ENCODE peak calls at places on chromosome X, in six cellular contexts. One of them, this sample, is unnamed.
A peak's percentile ranks its signal among the peaks of the same experiment; 100 is the strongest.

GRCh38 chrX:30301203-30301602 is 8.0 kb downstream of the NR0B1 start:
- DNase-seq in stimulated activated CD4-positive, alpha-beta T cell treated with anti-CD3 and anti-CD28 coated beads, Interleukin-12 subunit alpha, Interleukin-12 subunit beta, amount 100 ng/mL, for 24 hours: no peak
- DNase-seq in occipital lobe: no peak
- DNase-seq in fibroblast of the aortic adventitia: no peak
- DNase-seq in hypothalamus: no peak
- DNase-seq in NCI-H1694: no peak
- DNase-seq in this sample: no peak

GRCh38 chrX:143058096-143058495 is 32.4 kb downstream of the SPANXN4 start:
- DNase-seq in stimulated activated CD4-positive, alpha-beta T cell treated with anti-CD3 and anti-CD28 coated beads, Interleukin-12 subunit alpha, Interleukin-12 subunit beta, amount 100 ng/mL, for 24 hours: no peak
- DNase-seq in fibroblast of the aortic adventitia: no peak
- DNase-seq in hypothalamus: no peak
- DNase-seq in occipital lobe: no peak
- DNase-seq in NCI-H1694: peak; percentile 84
- DNase-seq in this sample: no peak

GRCh38 chrX:29024813-29025342 is 437.6 kb downstream of the IL1RAPL1 start:
- DNase-seq in occipital lobe: no peak
- DNase-seq in fibroblast of the aortic adventitia: no peak
- DNase-seq in NCI-H1694: no peak
- DNase-seq in hypothalamus: no peak
- DNase-seq in stimulated activated CD4-positive, alpha-beta T cell treated with anti-CD3 and anti-CD28 coated beads, Interleukin-12 subunit alpha, Interleukin-12 subunit beta, amount 100 ng/mL, for 24 hours: no peak
- DNase-seq in this sample: peak; percentile 28

GRCh38 chrX:87636533-87636932 is 118.9 kb downstream of the KLHL4 start:
- DNase-seq in hypothalamus: no peak
- DNase-seq in stimulated activated CD4-positive, alpha-beta T cell treated with anti-CD3 and anti-CD28 coated beads, Interleukin-12 subunit alpha, Interleukin-12 subunit beta, amount 100 ng/mL, for 24 hours: no peak
- DNase-seq in NCI-H1694: no peak
- DNase-seq in fibroblast of the aortic adventitia: no peak
- DNase-seq in occipital lobe: no peak
- DNase-seq in this sample: no peak

GRCh38 chrX:9687899-9688298 is 77.7 kb downstream of the GPR143 start:
- DNase-seq in fibroblast of the aortic adventitia: no peak
- DNase-seq in hypothalamus: no peak
- DNase-seq in NCI-H1694: no peak
- DNase-seq in occipital lobe: no peak
- DNase-seq in stimulated activated CD4-positive, alpha-beta T cell treated with anti-CD3 and anti-CD28 coated beads, Interleukin-12 subunit alpha, Interleukin-12 subunit beta, amount 100 ng/mL, for 24 hours: no peak
- DNase-seq in this sample: no peak

GRCh38 chrX:115592997-115593734 is 32.2 kb downstream of the PLS3 start:
- DNase-seq in occipital lobe: no peak
- DNase-seq in NCI-H1694: no peak
- DNase-seq in fibroblast of the aortic adventitia: peak; percentile 64
- DNase-seq in stimulated activated CD4-positive, alpha-beta T cell treated with anti-CD3 and anti-CD28 coated beads, Interleukin-12 subunit alpha, Interleukin-12 subunit beta, amount 100 ng/mL, for 24 hours: no peak
- DNase-seq in hypothalamus: no peak
- DNase-seq in this sample: peak; percentile 74

GRCh38 chrX:16573781-16574180 is 76.2 kb upstream of the S100G start:
- DNase-seq in NCI-H1694: no peak
- DNase-seq in fibroblast of the aortic adventitia: peak; percentile 78
- DNase-seq in hypothalamus: no peak
- DNase-seq in stimulated activated CD4-positive, alpha-beta T cell treated with anti-CD3 and anti-CD28 coated beads, Interleukin-12 subunit alpha, Interleukin-12 subunit beta, amount 100 ng/mL, for 24 hours: no peak
- DNase-seq in occipital lobe: no peak
- DNase-seq in this sample: peak; percentile 46

GRCh38 chrX:118802857-118803256 is 20.8 kb upstream of the ZCCHC12 start:
- DNase-seq in hypothalamus: no peak
- DNase-seq in NCI-H1694: no peak
- DNase-seq in stimulated activated CD4-positive, alpha-beta T cell treated with anti-CD3 and anti-CD28 coated beads, Interleukin-12 subunit alpha, Interleukin-12 subunit beta, amount 100 ng/mL, for 24 hours: no peak
- DNase-seq in occipital lobe: no peak
- DNase-seq in fibroblast of the aortic adventitia: peak; percentile 63
- DNase-seq in this sample: peak; percentile 68

GRCh38 chrX:143240658-143241057 is 214.9 kb downstream of the SPANXN4 start:
- DNase-seq in fibroblast of the aortic adventitia: no peak
- DNase-seq in NCI-H1694: no peak
- DNase-seq in stimulated activated CD4-positive, alpha-beta T cell treated with anti-CD3 and anti-CD28 coated beads, Interleukin-12 subunit alpha, Interleukin-12 subunit beta, amount 100 ng/mL, for 24 hours: no peak
- DNase-seq in hypothalamus: no peak
- DNase-seq in occipital lobe: no peak
- DNase-seq in this sample: no peak

GRCh38 chrX:38817004-38817703 is 15.9 kb downstream of the MID1IP1 start:
- DNase-seq in fibroblast of the aortic adventitia: peak; percentile 38
- DNase-seq in occipital lobe: no peak
- DNase-seq in NCI-H1694: no peak
- DNase-seq in hypothalamus: peak; percentile 0
- DNase-seq in stimulated activated CD4-positive, alpha-beta T cell treated with anti-CD3 and anti-CD28 coated beads, Interleukin-12 subunit alpha, Interleukin-12 subunit beta, amount 100 ng/mL, for 24 hours: no peak
- DNase-seq in this sample: peak; percentile 57

GRCh38 chrX:14095702-14096101 is 66.0 kb upstream of the GEMIN8 start:
- DNase-seq in fibroblast of the aortic adventitia: peak; percentile 70
- DNase-seq in stimulated activated CD4-positive, alpha-beta T cell treated with anti-CD3 and anti-CD28 coated beads, Interleukin-12 subunit alpha, Interleukin-12 subunit beta, amount 100 ng/mL, for 24 hours: no peak
- DNase-seq in hypothalamus: no peak
- DNase-seq in NCI-H1694: no peak
- DNase-seq in occipital lobe: no peak
- DNase-seq in this sample: peak; percentile 78